ENCODE peak calls at places on chromosomes 13 and 19, in seven cellular contexts. One of them, this sample, is unnamed.

GRCh38 chr13:27583645-27584044 is 36.7 kb downstream of the LNX2 start:
- DNase-seq in T-helper 2 cell treated with Interferon-gamma antibody and Interleukin-4, amounts not matched to agents 5 μg/mL and 100 μg/mL, for 36 hours: no peak
- DNase-seq in HEK293T: no peak
- DNase-seq in HTR-8/SVneo: no peak
- DNase-seq in mesothelial cell of epicardium: no peak
- DNase-seq in skeletal muscle cell: no peak
- DNase-seq in non-pigmented ciliary epithelial cell: no peak
- DNase-seq in this sample: peak

GRCh38 chr19:33960566-33960965 is 163.9 kb downstream of the KCTD15 start:
- DNase-seq in mesothelial cell of epicardium: no peak
- DNase-seq in non-pigmented ciliary epithelial cell: no peak
- DNase-seq in HEK293T: no peak
- DNase-seq in T-helper 2 cell treated with Interferon-gamma antibody and Interleukin-4, amounts not matched to agents 5 μg/mL and 100 μg/mL, for 36 hours: no peak
- DNase-seq in skeletal muscle cell: no peak
- DNase-seq in HTR-8/SVneo: no peak
- DNase-seq in this sample: no peak

GRCh38 chr19:51093066-51093465 is 10.4 kb upstream of the KLK14 start:
- DNase-seq in T-helper 2 cell treated with Interferon-gamma antibody and Interleukin-4, amounts not matched to agents 5 μg/mL and 100 μg/mL, for 36 hours: no peak
- DNase-seq in mesothelial cell of epicardium: no peak
- DNase-seq in non-pigmented ciliary epithelial cell: no peak
- DNase-seq in HTR-8/SVneo: no peak
- DNase-seq in HEK293T: no peak
- DNase-seq in skeletal muscle cell: no peak
- DNase-seq in this sample: no peak

GRCh38 chr19:18469245-18470107 is 31.5 kb upstream of the ISYNA1 start:
- DNase-seq in HTR-8/SVneo: no peak
- DNase-seq in T-helper 2 cell treated with Interferon-gamma antibody and Interleukin-4, amounts not matched to agents 5 μg/mL and 100 μg/mL, for 36 hours: peak
- DNase-seq in mesothelial cell of epicardium: peak
- DNase-seq in HEK293T: peak
- DNase-seq in skeletal muscle cell: no peak
- DNase-seq in non-pigmented ciliary epithelial cell: no peak
- DNase-seq in this sample: peak

GRCh38 chr19:30688696-30689095 is 316.5 kb downstream of the ZNF536 start:
- DNase-seq in HTR-8/SVneo: no peak
- DNase-seq in mesothelial cell of epicardium: no peak
- DNase-seq in T-helper 2 cell treated with Interferon-gamma antibody and Interleukin-4, amounts not matched to agents 5 μg/mL and 100 μg/mL, for 36 hours: no peak
- DNase-seq in non-pigmented ciliary epithelial cell: no peak
- DNase-seq in skeletal muscle cell: no peak
- DNase-seq in HEK293T: no peak
- DNase-seq in this sample: no peak

GRCh38 chr13:27533155-27533643 is 82.8 kb upstream of the MTIF3 start:
- DNase-seq in skeletal muscle cell: peak
- DNase-seq in mesothelial cell of epicardium: peak
- DNase-seq in HEK293T: peak
- DNase-seq in non-pigmented ciliary epithelial cell: peak
- DNase-seq in HTR-8/SVneo: peak
- DNase-seq in T-helper 2 cell treated with Interferon-gamma antibody and Interleukin-4, amounts not matched to agents 5 μg/mL and 100 μg/mL, for 36 hours: peak
- DNase-seq in this sample: peak

GRCh38 chr13:37870895-37871550 is 1.5 kb upstream of the TRPC4 start:
- DNase-seq in skeletal muscle cell: peak
- DNase-seq in HEK293T: no peak
- DNase-seq in HTR-8/SVneo: peak
- DNase-seq in non-pigmented ciliary epithelial cell: no peak
- DNase-seq in T-helper 2 cell treated with Interferon-gamma antibody and Interleukin-4, amounts not matched to agents 5 μg/mL and 100 μg/mL, for 36 hours: no peak
- DNase-seq in mesothelial cell of epicardium: no peak
- DNase-seq in this sample: peak

GRCh38 chr19:38647966-38648788 is 728 bp downstream of the ACTN4 start:
- DNase-seq in non-pigmented ciliary epithelial cell: no peak
- DNase-seq in skeletal muscle cell: no peak
- DNase-seq in HTR-8/SVneo: no peak
- DNase-seq in mesothelial cell of epicardium: no peak
- DNase-seq in T-helper 2 cell treated with Interferon-gamma antibody and Interleukin-4, amounts not matched to agents 5 μg/mL and 100 μg/mL, for 36 hours: no peak
- DNase-seq in HEK293T: no peak
- DNase-seq in this sample: peak

GRCh38 chr19:58170860-58171259 is 12.0 kb upstream of the ZNF274 start:
- DNase-seq in T-helper 2 cell treated with Interferon-gamma antibody and Interleukin-4, amounts not matched to agents 5 μg/mL and 100 μg/mL, for 36 hours: no peak
- DNase-seq in HEK293T: no peak
- DNase-seq in mesothelial cell of epicardium: no peak
- DNase-seq in HTR-8/SVneo: no peak
- DNase-seq in non-pigmented ciliary epithelial cell: no peak
- DNase-seq in skeletal muscle cell: no peak
- DNase-seq in this sample: peak

GRCh38 chr13:23983671-23984070 is 86.4 kb upstream of the C1QTNF9B start:
- DNase-seq in non-pigmented ciliary epithelial cell: no peak
- DNase-seq in skeletal muscle cell: no peak
- DNase-seq in HTR-8/SVneo: no peak
- DNase-seq in HEK293T: no peak
- DNase-seq in T-helper 2 cell treated with Interferon-gamma antibody and Interleukin-4, amounts not matched to agents 5 μg/mL and 100 μg/mL, for 36 hours: no peak
- DNase-seq in mesothelial cell of epicardium: no peak
- DNase-seq in this sample: no peak

GRCh38 chr13:111610879-111611278 is 290.4 kb downstream of the TEX29 start:
- DNase-seq in mesothelial cell of epicardium: no peak
- DNase-seq in T-helper 2 cell treated with Interferon-gamma antibody and Interleukin-4, amounts not matched to agents 5 μg/mL and 100 μg/mL, for 36 hours: no peak
- DNase-seq in non-pigmented ciliary epithelial cell: no peak
- DNase-seq in HEK293T: no peak
- DNase-seq in skeletal muscle cell: no peak
- DNase-seq in HTR-8/SVneo: no peak
- DNase-seq in this sample: no peak

GRCh38 chr13:20394506-20394905 is 131.2 kb downstream of the CRYL1 start:
- DNase-seq in non-pigmented ciliary epithelial cell: no peak
- DNase-seq in HTR-8/SVneo: no peak
- DNase-seq in T-helper 2 cell treated with Interferon-gamma antibody and Interleukin-4, amounts not matched to agents 5 μg/mL and 100 μg/mL, for 36 hours: no peak
- DNase-seq in skeletal muscle cell: no peak
- DNase-seq in HEK293T: no peak
- DNase-seq in mesothelial cell of epicardium: no peak
- DNase-seq in this sample: no peak

GRCh38 chr13:102686024-102686423 is 8.8 kb downstream of the METTL21C start:
- DNase-seq in skeletal muscle cell: no peak
- DNase-seq in HTR-8/SVneo: no peak
- DNase-seq in HEK293T: no peak
- DNase-seq in T-helper 2 cell treated with Interferon-gamma antibody and Interleukin-4, amounts not matched to agents 5 μg/mL and 100 μg/mL, for 36 hours: no peak
- DNase-seq in non-pigmented ciliary epithelial cell: no peak
- DNase-seq in mesothelial cell of epicardium: no peak
- DNase-seq in this sample: no peak

GRCh38 chr13:72886272-72887062 is 104.5 kb downstream of the PIBF1 start:
- DNase-seq in T-helper 2 cell treated with Interferon-gamma antibody and Interleukin-4, amounts not matched to agents 5 μg/mL and 100 μg/mL, for 36 hours: no peak
- DNase-seq in non-pigmented ciliary epithelial cell: no peak
- DNase-seq in mesothelial cell of epicardium: no peak
- DNase-seq in HEK293T: no peak
- DNase-seq in HTR-8/SVneo: no peak
- DNase-seq in skeletal muscle cell: no peak
- DNase-seq in this sample: peak

GRCh38 chr13:23654111-23655110 is 84.2 kb downstream of the TNFRSF19 start:
- DNase-seq in T-helper 2 cell treated with Interferon-gamma antibody and Interleukin-4, amounts not matched to agents 5 μg/mL and 100 μg/mL, for 36 hours: no peak
- DNase-seq in HTR-8/SVneo: no peak
- DNase-seq in skeletal muscle cell: no peak
- DNase-seq in HEK293T: no peak
- DNase-seq in mesothelial cell of epicardium: no peak
- DNase-seq in non-pigmented ciliary epithelial cell: no peak
- DNase-seq in this sample: no peak

GRCh38 chr13:114212096-114212495 is 22.6 kb upstream of the CDC16 start:
- DNase-seq in HEK293T: no peak
- DNase-seq in mesothelial cell of epicardium: no peak
- DNase-seq in T-helper 2 cell treated with Interferon-gamma antibody and Interleukin-4, amounts not matched to agents 5 μg/mL and 100 μg/mL, for 36 hours: no peak
- DNase-seq in HTR-8/SVneo: peak
- DNase-seq in non-pigmented ciliary epithelial cell: peak
- DNase-seq in skeletal muscle cell: peak
- DNase-seq in this sample: peak

GRCh38 chr13:79386125-79386822 is 19.8 kb downstream of the RBM26 start:
- DNase-seq in T-helper 2 cell treated with Interferon-gamma antibody and Interleukin-4, amounts not matched to agents 5 μg/mL and 100 μg/mL, for 36 hours: peak
- DNase-seq in skeletal muscle cell: no peak
- DNase-seq in mesothelial cell of epicardium: no peak
- DNase-seq in HEK293T: no peak
- DNase-seq in non-pigmented ciliary epithelial cell: no peak
- DNase-seq in HTR-8/SVneo: no peak
- DNase-seq in this sample: peak

GRCh38 chr13:32229443-32229842 is 85.7 kb downstream of the ZAR1L start:
- DNase-seq in mesothelial cell of epicardium: no peak
- DNase-seq in HTR-8/SVneo: no peak
- DNase-seq in HEK293T: no peak
- DNase-seq in T-helper 2 cell treated with Interferon-gamma antibody and Interleukin-4, amounts not matched to agents 5 μg/mL and 100 μg/mL, for 36 hours: no peak
- DNase-seq in non-pigmented ciliary epithelial cell: no peak
- DNase-seq in skeletal muscle cell: no peak
- DNase-seq in this sample: no peak

GRCh38 chr19:1970806-1971502 is 30.0 kb downstream of the CSNK1G2 start:
- DNase-seq in HEK293T: no peak
- DNase-seq in T-helper 2 cell treated with Interferon-gamma antibody and Interleukin-4, amounts not matched to agents 5 μg/mL and 100 μg/mL, for 36 hours: no peak
- DNase-seq in skeletal muscle cell: no peak
- DNase-seq in HTR-8/SVneo: no peak
- DNase-seq in non-pigmented ciliary epithelial cell: no peak
- DNase-seq in mesothelial cell of epicardium: no peak
- DNase-seq in this sample: no peak

GRCh38 chr13:43405457-43405856 is 381.3 kb downstream of the ENOX1 start:
- DNase-seq in non-pigmented ciliary epithelial cell: peak
- DNase-seq in T-helper 2 cell treated with Interferon-gamma antibody and Interleukin-4, amounts not matched to agents 5 μg/mL and 100 μg/mL, for 36 hours: no peak
- DNase-seq in HEK293T: no peak
- DNase-seq in mesothelial cell of epicardium: no peak
- DNase-seq in skeletal muscle cell: peak
- DNase-seq in HTR-8/SVneo: peak
- DNase-seq in this sample: peak

GRCh38 chr13:94595006-94595942 is 678 bp downstream of the TGDS start:
- DNase-seq in T-helper 2 cell treated with Interferon-gamma antibody and Interleukin-4, amounts not matched to agents 5 μg/mL and 100 μg/mL, for 36 hours: peak
- DNase-seq in HTR-8/SVneo: no peak
- DNase-seq in HEK293T: peak
- DNase-seq in non-pigmented ciliary epithelial cell: no peak
- DNase-seq in mesothelial cell of epicardium: peak
- DNase-seq in skeletal muscle cell: no peak
- DNase-seq in this sample: peak

GRCh38 chr13:110015253-110015652 is 228.9 kb upstream of the IRS2 start:
- DNase-seq in mesothelial cell of epicardium: no peak
- DNase-seq in skeletal muscle cell: no peak
- DNase-seq in T-helper 2 cell treated with Interferon-gamma antibody and Interleukin-4, amounts not matched to agents 5 μg/mL and 100 μg/mL, for 36 hours: no peak
- DNase-seq in HTR-8/SVneo: no peak
- DNase-seq in non-pigmented ciliary epithelial cell: no peak
- DNase-seq in HEK293T: no peak
- DNase-seq in this sample: peak

GRCh38 chr19:10289836-10290438 is at the start of gene ICAM5:
- DNase-seq in mesothelial cell of epicardium: no peak
- DNase-seq in non-pigmented ciliary epithelial cell: no peak
- DNase-seq in HEK293T: peak
- DNase-seq in skeletal muscle cell: no peak
- DNase-seq in T-helper 2 cell treated with Interferon-gamma antibody and Interleukin-4, amounts not matched to agents 5 μg/mL and 100 μg/mL, for 36 hours: peak
- DNase-seq in HTR-8/SVneo: no peak
- DNase-seq in this sample: peak

GRCh38 chr13:45949161-45949560 is 97.6 kb upstream of the SIAH3 start:
- DNase-seq in mesothelial cell of epicardium: no peak
- DNase-seq in skeletal muscle cell: peak
- DNase-seq in non-pigmented ciliary epithelial cell: peak
- DNase-seq in HEK293T: no peak
- DNase-seq in T-helper 2 cell treated with Interferon-gamma antibody and Interleukin-4, amounts not matched to agents 5 μg/mL and 100 μg/mL, for 36 hours: no peak
- DNase-seq in HTR-8/SVneo: no peak
- DNase-seq in this sample: peak

GRCh38 chr19:52336117-52336811 is at the start of gene ZNF610:
- DNase-seq in HTR-8/SVneo: peak
- DNase-seq in skeletal muscle cell: peak
- DNase-seq in T-helper 2 cell treated with Interferon-gamma antibody and Interleukin-4, amounts not matched to agents 5 μg/mL and 100 μg/mL, for 36 hours: peak
- DNase-seq in non-pigmented ciliary epithelial cell: peak
- DNase-seq in mesothelial cell of epicardium: peak
- DNase-seq in HEK293T: no peak
- DNase-seq in this sample: peak

GRCh38 chr13:91361755-91362271 is 14.3 kb downstream of the MIR17HG start:
- DNase-seq in non-pigmented ciliary epithelial cell: no peak
- DNase-seq in HEK293T: no peak
- DNase-seq in T-helper 2 cell treated with Interferon-gamma antibody and Interleukin-4, amounts not matched to agents 5 μg/mL and 100 μg/mL, for 36 hours: no peak
- DNase-seq in skeletal muscle cell: no peak
- DNase-seq in mesothelial cell of epicardium: no peak
- DNase-seq in HTR-8/SVneo: no peak
- DNase-seq in this sample: no peak

GRCh38 chr19:18886972-18887371 is 9.0 kb downstream of the CERS1 start:
- DNase-seq in mesothelial cell of epicardium: no peak
- DNase-seq in skeletal muscle cell: no peak
- DNase-seq in T-helper 2 cell treated with Interferon-gamma antibody and Interleukin-4, amounts not matched to agents 5 μg/mL and 100 μg/mL, for 36 hours: no peak
- DNase-seq in non-pigmented ciliary epithelial cell: no peak
- DNase-seq in HTR-8/SVneo: no peak
- DNase-seq in HEK293T: no peak
- DNase-seq in this sample: no peak

GRCh38 chr13:109131698-109132257 is 502.4 kb downstream of the MYO16 start:
- DNase-seq in HTR-8/SVneo: no peak
- DNase-seq in HEK293T: no peak
- DNase-seq in non-pigmented ciliary epithelial cell: no peak
- DNase-seq in T-helper 2 cell treated with Interferon-gamma antibody and Interleukin-4, amounts not matched to agents 5 μg/mL and 100 μg/mL, for 36 hours: no peak
- DNase-seq in skeletal muscle cell: no peak
- DNase-seq in mesothelial cell of epicardium: no peak
- DNase-seq in this sample: peak

GRCh38 chr19:55254625-55254977 is 4.2 kb downstream of the PPP6R1 start:
- DNase-seq in HEK293T: no peak
- DNase-seq in HTR-8/SVneo: no peak
- DNase-seq in skeletal muscle cell: no peak
- DNase-seq in T-helper 2 cell treated with Interferon-gamma antibody and Interleukin-4, amounts not matched to agents 5 μg/mL and 100 μg/mL, for 36 hours: no peak
- DNase-seq in non-pigmented ciliary epithelial cell: no peak
- DNase-seq in mesothelial cell of epicardium: no peak
- DNase-seq in this sample: no peak

GRCh38 chr13:94329754-94330551 is 149.5 kb downstream of the DCT start:
- DNase-seq in skeletal muscle cell: peak
- DNase-seq in non-pigmented ciliary epithelial cell: no peak
- DNase-seq in HEK293T: no peak
- DNase-seq in mesothelial cell of epicardium: no peak
- DNase-seq in T-helper 2 cell treated with Interferon-gamma antibody and Interleukin-4, amounts not matched to agents 5 μg/mL and 100 μg/mL, for 36 hours: no peak
- DNase-seq in HTR-8/SVneo: peak
- DNase-seq in this sample: peak

GRCh38 chr19:38928406-38929001 is 2.1 kb downstream of the SARS2 start:
- DNase-seq in skeletal muscle cell: no peak
- DNase-seq in non-pigmented ciliary epithelial cell: no peak
- DNase-seq in T-helper 2 cell treated with Interferon-gamma antibody and Interleukin-4, amounts not matched to agents 5 μg/mL and 100 μg/mL, for 36 hours: no peak
- DNase-seq in mesothelial cell of epicardium: no peak
- DNase-seq in HTR-8/SVneo: no peak
- DNase-seq in HEK293T: no peak
- DNase-seq in this sample: no peak

GRCh38 chr19:32498641-32499200 is 82.3 kb upstream of the PDCD5 start:
- DNase-seq in HTR-8/SVneo: no peak
- DNase-seq in HEK293T: no peak
- DNase-seq in T-helper 2 cell treated with Interferon-gamma antibody and Interleukin-4, amounts not matched to agents 5 μg/mL and 100 μg/mL, for 36 hours: no peak
- DNase-seq in mesothelial cell of epicardium: no peak
- DNase-seq in skeletal muscle cell: peak
- DNase-seq in non-pigmented ciliary epithelial cell: no peak
- DNase-seq in this sample: no peak

GRCh38 chr19:42051166-42052115 is 18.6 kb downstream of the GRIK5 start:
- DNase-seq in skeletal muscle cell: no peak
- DNase-seq in non-pigmented ciliary epithelial cell: no peak
- DNase-seq in HEK293T: no peak
- DNase-seq in HTR-8/SVneo: no peak
- DNase-seq in mesothelial cell of epicardium: no peak
- DNase-seq in T-helper 2 cell treated with Interferon-gamma antibody and Interleukin-4, amounts not matched to agents 5 μg/mL and 100 μg/mL, for 36 hours: peak
- DNase-seq in this sample: peak

GRCh38 chr19:50628146-50628545 is 11.5 kb downstream of the SYT3 start:
- DNase-seq in non-pigmented ciliary epithelial cell: no peak
- DNase-seq in skeletal muscle cell: no peak
- DNase-seq in mesothelial cell of epicardium: no peak
- DNase-seq in T-helper 2 cell treated with Interferon-gamma antibody and Interleukin-4, amounts not matched to agents 5 μg/mL and 100 μg/mL, for 36 hours: no peak
- DNase-seq in HEK293T: no peak
- DNase-seq in HTR-8/SVneo: no peak
- DNase-seq in this sample: no peak

GRCh38 chr13:53165201-53165600 is 136.6 kb downstream of the OLFM4 start:
- DNase-seq in HEK293T: no peak
- DNase-seq in skeletal muscle cell: no peak
- DNase-seq in non-pigmented ciliary epithelial cell: no peak
- DNase-seq in mesothelial cell of epicardium: no peak
- DNase-seq in HTR-8/SVneo: no peak
- DNase-seq in T-helper 2 cell treated with Interferon-gamma antibody and Interleukin-4, amounts not matched to agents 5 μg/mL and 100 μg/mL, for 36 hours: no peak
- DNase-seq in this sample: no peak

GRCh38 chr13:37869506-37869755 is 141 bp downstream of the TRPC4 start:
- DNase-seq in skeletal muscle cell: no peak
- DNase-seq in T-helper 2 cell treated with Interferon-gamma antibody and Interleukin-4, amounts not matched to agents 5 μg/mL and 100 μg/mL, for 36 hours: no peak
- DNase-seq in mesothelial cell of epicardium: peak
- DNase-seq in non-pigmented ciliary epithelial cell: no peak
- DNase-seq in HTR-8/SVneo: peak
- DNase-seq in HEK293T: peak
- DNase-seq in this sample: no peak

GRCh38 chr19:30311911-30312310 is 60.3 kb upstream of the ZNF536 start:
- DNase-seq in T-helper 2 cell treated with Interferon-gamma antibody and Interleukin-4, amounts not matched to agents 5 μg/mL and 100 μg/mL, for 36 hours: no peak
- DNase-seq in non-pigmented ciliary epithelial cell: no peak
- DNase-seq in HTR-8/SVneo: no peak
- DNase-seq in skeletal muscle cell: no peak
- DNase-seq in HEK293T: no peak
- DNase-seq in mesothelial cell of epicardium: no peak
- DNase-seq in this sample: no peak

GRCh38 chr13:75135325-75135825 is 346.6 kb downstream of the TBC1D4 start:
- DNase-seq in T-helper 2 cell treated with Interferon-gamma antibody and Interleukin-4, amounts not matched to agents 5 μg/mL and 100 μg/mL, for 36 hours: no peak
- DNase-seq in skeletal muscle cell: peak
- DNase-seq in non-pigmented ciliary epithelial cell: peak
- DNase-seq in mesothelial cell of epicardium: no peak
- DNase-seq in HTR-8/SVneo: peak
- DNase-seq in HEK293T: no peak
- DNase-seq in this sample: peak

This sample was measured in GM23248.